ENCODE peak calls at places on chromosomes 2 and 18, in nine cellular contexts. T is stomach, R is endothelial cell of umbilical vein, I is transverse colon, G is K562, P is SK-N-SH, D is Panc1, Q is vagina, Z is GM23338. C is an unnamed sample. For H3K4me1, the result is how much of the 10 kb centered on the place peaks cover.

GRCh38 chr2:199589303-199589702 is 131.6 kb upstream of the SATB2 start:
- DNase-seq in T (no peak), R (no peak), I (no peak), G (no peak), P (no peak), D (no peak), Q (no peak), Z (no peak), C (no peak)

GRCh38 chr2:120298173-120298835 is 45.7 kb downstream of the RALB start:
- DNase-seq in T (no peak), R (no peak), I (no peak), G (peak), P (no peak), D (no peak), Q (no peak), Z (no peak), C (no peak)

GRCh38 chr2:60764736-60765534 is 8.9 kb downstream of the PAPOLG start:
- DNase-seq in T (no peak), R (no peak), I (no peak), G (no peak), P (no peak), D (no peak), Q (no peak), Z (no peak), C (no peak)

GRCh38 chr2:223860809-223861738 is 23.7 kb upstream of the AP1S3 start:
- DNase-seq in T (peak), R (no peak), I (peak), G (no peak), P (no peak), D (peak), Q (no peak), Z (no peak), C (no peak)

GRCh38 chr2:191856111-191856876 is 9.4 kb upstream of the CAVIN2 start:
- DNase-seq in T (no peak), R (peak), I (no peak), G (no peak), P (no peak), D (no peak), Q (no peak), Z (no peak), C (no peak)

GRCh38 chr18:80241919-80242777 is 5.2 kb downstream of the PARD6G start:
- DNase-seq in T (no peak), R (no peak), I (no peak), G (no peak), P (no peak), D (no peak), Q (no peak), Z (no peak), C (peak)

GRCh38 chr2:67436221-67436620 is 39.1 kb downstream of the ETAA1 start:
- DNase-seq in T (no peak), R (no peak), I (no peak), G (no peak), P (no peak), D (no peak), Q (no peak), Z (no peak), C (no peak)

GRCh38 chr2:160427629-160428424 is 65.8 kb downstream of the RBMS1 start:
- DNase-seq in T (no peak), R (peak), I (peak), G (no peak), P (no peak), D (no peak), Q (no peak), Z (no peak), C (no peak)

GRCh38 chr2:176038694-176039093 is 36.6 kb upstream of the LNPK start:
- DNase-seq in T (no peak), R (no peak), I (no peak), G (no peak), P (no peak), D (no peak), Q (no peak), Z (peak), C (no peak)

GRCh38 chr2:201795608-201796477 is 10.5 kb upstream of the CDK15 start:
- DNase-seq in T (no peak), R (peak), I (no peak), G (peak), P (peak), D (peak), Q (no peak), Z (peak), C (no peak)

GRCh38 chr18:21741511-21742322 is 1.1 kb downstream of the MIB1 start:
- DNase-seq in T (peak), R (peak), I (peak), G (peak), P (peak), D (no peak), Q (no peak), Z (peak), C (peak)

GRCh38 chr18:23935804-23936203 is 78.8 kb upstream of the TTC39C start:
- DNase-seq in T (no peak), R (no peak), I (peak), G (no peak), P (no peak), D (no peak), Q (peak), Z (no peak), C (no peak)

GRCh38 chr2:129006135-129006885 is 687.6 kb upstream of the HS6ST1 start:
- DNase-seq in T (no peak), R (no peak), I (no peak), G (no peak), P (no peak), D (no peak), Q (peak), Z (no peak), C (no peak)

GRCh38 chr18:5914971-5915370 is 19.6 kb upstream of the TMEM200C start:
- DNase-seq in T (no peak), R (no peak), I (no peak), G (no peak), P (no peak), D (no peak), Q (no peak), Z (no peak), C (no peak)

GRCh38 chr2:232632904-232633412 is 446 bp upstream of the EFHD1 start:
- DNase-seq in T (no peak), R (no peak), I (peak), G (peak), P (no peak), D (no peak), Q (no peak), Z (peak), C (peak)

GRCh38 chr2:148523315-148523714 is 121.2 kb upstream of the EPC2 start:
- DNase-seq in T (no peak), R (no peak), I (no peak), G (no peak), P (no peak), D (no peak), Q (no peak), Z (peak), C (no peak)

GRCh38 chr18:77124452-77124922 is 8.1 kb downstream of the MBP start:
- DNase-seq in T (no peak), R (no peak), I (no peak), G (no peak), P (no peak), D (no peak), Q (no peak), Z (peak), C (peak)

DNA sequence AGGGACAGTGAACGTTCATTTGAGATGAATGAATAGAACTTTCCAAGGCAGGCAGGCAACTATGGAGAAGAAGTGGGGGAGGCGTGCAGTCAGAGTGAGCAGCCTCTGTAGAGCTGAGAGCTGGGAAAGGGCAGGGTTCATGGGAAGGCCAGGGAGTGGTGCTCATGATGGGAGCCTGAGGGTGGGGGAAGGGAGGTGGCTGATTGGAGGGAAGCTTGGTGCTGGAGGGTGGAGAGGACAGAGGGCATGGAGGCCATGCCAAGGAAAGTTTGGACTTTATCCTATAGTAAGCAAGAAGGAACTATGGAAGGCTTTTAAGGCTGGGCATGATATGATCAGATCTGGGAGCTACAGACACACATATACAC is 47.6 kb upstream of the LGALSL start:
- DNase-seq in T (peak), R (no peak), I (peak), G (no peak), P (no peak), D (no peak), Q (no peak), Z (no peak), C (no peak)
- H3K4me3 ChIP-seq in T (no peak), R (no peak), I (peak), G (no peak), P (no peak), D (no peak), Q (no peak), Z (no peak), C (no peak)

DNA sequence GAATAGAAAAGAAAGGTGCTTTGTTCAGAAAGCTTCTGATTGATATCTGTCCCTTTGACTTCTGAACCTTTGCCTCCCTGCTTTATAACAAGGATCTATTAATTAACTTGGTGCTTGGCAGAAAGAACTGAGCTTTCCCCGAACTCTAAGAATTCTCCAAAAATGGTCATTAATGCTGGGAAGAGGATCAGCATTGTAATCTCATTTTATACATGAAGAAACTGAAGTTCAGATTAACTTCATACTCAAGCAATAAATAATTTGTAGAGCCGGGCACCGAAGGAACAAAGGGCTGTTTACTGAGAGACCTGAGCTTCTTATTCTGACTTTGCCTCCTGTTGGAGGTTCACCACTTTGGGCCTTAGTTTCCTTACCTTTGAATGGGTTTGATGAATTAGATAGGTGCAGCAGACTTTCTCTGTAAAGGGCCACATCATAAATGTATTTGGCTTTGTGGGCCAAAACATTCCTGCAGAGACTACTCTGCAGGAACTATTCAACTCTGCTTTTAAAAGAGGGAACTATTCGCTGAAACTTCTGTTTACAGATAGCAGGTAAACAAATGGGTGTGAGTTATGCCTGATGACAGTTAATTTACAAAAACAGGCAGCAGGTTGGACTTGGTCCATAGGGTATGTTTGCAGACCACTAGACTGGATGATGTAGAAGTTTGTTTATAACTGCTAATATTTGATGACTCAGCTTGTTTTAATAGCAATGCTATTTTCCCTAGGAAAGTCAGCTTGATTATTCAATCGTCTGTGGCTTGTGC is 272.9 kb downstream of the TGIF1 start:
- DNase-seq in T (no peak), R (no peak), I (no peak), G (no peak), P (no peak), D (no peak), Q (no peak), Z (no peak), C (no peak)
- H3K4me1 ChIP-seq in T (under half), R (under half), I (under half), G (under half), P (under half), D (under half), Q (under half), Z (under half), C (under half)

GRCh38 chr2:221258464-221258863 is 313.6 kb downstream of the EPHA4 start:
- DNase-seq in T (no peak), R (no peak), I (no peak), G (no peak), P (no peak), D (no peak), Q (no peak), Z (no peak), C (no peak)

GRCh38 chr2:221263572-221263971 is 308.5 kb downstream of the EPHA4 start:
- DNase-seq in T (no peak), R (no peak), I (no peak), G (no peak), P (no peak), D (no peak), Q (no peak), Z (no peak), C (no peak)

GRCh38 chr2:221264318-221264717 is 307.8 kb downstream of the EPHA4 start:
- DNase-seq in T (no peak), R (no peak), I (no peak), G (no peak), P (no peak), D (no peak), Q (no peak), Z (no peak), C (no peak)

GRCh38 chr2:221268631-221269030 is 303.5 kb downstream of the EPHA4 start:
- DNase-seq in T (no peak), R (no peak), I (no peak), G (no peak), P (no peak), D (no peak), Q (no peak), Z (no peak), C (no peak)

DNA sequence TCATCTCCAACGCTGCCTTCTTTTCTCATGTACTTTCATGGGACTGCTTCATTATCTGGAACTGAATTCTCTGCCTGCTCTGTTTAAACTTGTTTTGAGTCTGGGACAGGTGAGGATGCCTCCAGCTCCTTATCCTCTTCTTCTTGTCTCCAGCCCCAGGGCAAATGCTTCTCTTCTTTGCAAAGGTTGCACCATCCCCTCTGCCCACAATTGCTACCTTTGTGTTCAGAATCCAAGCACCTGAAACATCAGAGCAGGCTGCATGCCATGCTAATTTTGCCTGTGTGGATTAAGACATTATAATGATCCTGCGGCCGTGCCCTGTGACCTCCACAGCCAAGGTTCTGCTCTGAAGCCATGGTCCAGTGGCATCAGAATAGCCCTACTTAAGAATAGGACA is 309.5 kb downstream of the EPHA4 start:
- DNase-seq in T (no peak), R (no peak), I (no peak), G (no peak), P (no peak), D (no peak), Q (no peak), Z (no peak), C (no peak)
- TF ChIP-seq POLR2AphosphoS5 in T (no peak), R (no peak), I (no peak), G (no peak), P (no peak), D (no peak), Q (no peak), Z (no peak), C (no peak)

DNA sequence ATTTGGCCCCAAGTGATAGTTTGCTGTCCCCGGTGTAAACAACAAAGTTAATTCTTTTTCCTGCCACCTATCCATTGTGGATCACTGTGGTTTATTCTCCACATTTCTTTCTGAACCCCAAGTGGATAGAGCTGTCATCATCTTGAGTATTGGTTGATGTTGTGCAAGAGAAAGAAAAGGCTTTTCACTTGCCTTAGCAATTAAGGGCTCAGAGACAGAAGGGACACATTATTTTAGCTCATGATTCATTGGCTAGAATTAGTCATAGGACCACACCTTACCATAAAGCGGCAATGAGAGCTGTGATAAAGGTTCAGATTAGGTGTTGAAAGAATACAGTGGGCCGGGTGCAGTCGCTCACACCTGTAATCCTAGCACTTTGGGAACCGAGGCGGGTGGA is 442.1 kb upstream of the DCC start:
- DNase-seq in T (no peak), R (no peak), I (peak), G (no peak), P (no peak), D (no peak), Q (no peak), Z (no peak), C (no peak)
- H3K4me3 ChIP-seq in T (no peak), R (no peak), I (no peak), G (no peak), P (no peak), D (no peak), Q (no peak), Z (no peak), C (no peak)